ENCODE peak calls at places on chromosomes 4 and X, in eight cellular contexts. One of them, this sample, is unnamed.

GRCh38 chrX:145524931-145525330 is 277.6 kb downstream of the SPANXN1 start:
- DNase-seq in stomach: no peak
- DNase-seq in PC-3: no peak
- DNase-seq in fibroblast of mammary gland: no peak
- DNase-seq in lung: no peak
- DNase-seq in GM13976: no peak
- DNase-seq in activated B cell treated with CpG ODN at 0.5 μM for 24 hours: no peak
- DNase-seq in bronchial epithelial cell: no peak
- DNase-seq in this sample: no peak

GRCh38 chr4:56613101-56613862 is 67.8 kb downstream of the HOPX start:
- DNase-seq in stomach: no peak
- DNase-seq in bronchial epithelial cell: peak
- DNase-seq in PC-3: peak
- DNase-seq in GM13976: no peak
- DNase-seq in fibroblast of mammary gland: peak
- DNase-seq in activated B cell treated with CpG ODN at 0.5 μM for 24 hours: no peak
- DNase-seq in lung: no peak
- DNase-seq in this sample: no peak

GRCh38 chr4:3781193-3781886 is 15.2 kb downstream of the ADRA2C start:
- DNase-seq in fibroblast of mammary gland: peak
- DNase-seq in PC-3: no peak
- DNase-seq in activated B cell treated with CpG ODN at 0.5 μM for 24 hours: no peak
- DNase-seq in lung: no peak
- DNase-seq in GM13976: no peak
- DNase-seq in bronchial epithelial cell: no peak
- DNase-seq in stomach: no peak
- DNase-seq in this sample: no peak

GRCh38 chrX:147948531-147948930 is 32.6 kb upstream of the FMR1NB start:
- DNase-seq in activated B cell treated with CpG ODN at 0.5 μM for 24 hours: no peak
- DNase-seq in lung: no peak
- DNase-seq in stomach: no peak
- DNase-seq in fibroblast of mammary gland: no peak
- DNase-seq in bronchial epithelial cell: no peak
- DNase-seq in PC-3: no peak
- DNase-seq in GM13976: no peak
- DNase-seq in this sample: no peak

GRCh38 chr4:72690782-72691181 is 121.8 kb upstream of the ADAMTS3 start:
- DNase-seq in lung: no peak
- DNase-seq in bronchial epithelial cell: no peak
- DNase-seq in stomach: no peak
- DNase-seq in PC-3: no peak
- DNase-seq in activated B cell treated with CpG ODN at 0.5 μM for 24 hours: no peak
- DNase-seq in fibroblast of mammary gland: no peak
- DNase-seq in GM13976: no peak
- DNase-seq in this sample: no peak

GRCh38 chr4:20832821-20833220 is 132.6 kb downstream of the PACRGL start:
- DNase-seq in fibroblast of mammary gland: peak
- DNase-seq in stomach: no peak
- DNase-seq in lung: no peak
- DNase-seq in activated B cell treated with CpG ODN at 0.5 μM for 24 hours: no peak
- DNase-seq in bronchial epithelial cell: peak
- DNase-seq in GM13976: no peak
- DNase-seq in PC-3: no peak
- DNase-seq in this sample: no peak

GRCh38 chr4:94673961-94674360 is 83.8 kb upstream of the BMPR1B start:
- DNase-seq in bronchial epithelial cell: no peak
- DNase-seq in stomach: no peak
- DNase-seq in PC-3: no peak
- DNase-seq in fibroblast of mammary gland: no peak
- DNase-seq in GM13976: no peak
- DNase-seq in activated B cell treated with CpG ODN at 0.5 μM for 24 hours: no peak
- DNase-seq in lung: no peak
- DNase-seq in this sample: no peak

GRCh38 chr4:108619372-108620100 is 840 bp upstream of the RPL34 start:
- DNase-seq in bronchial epithelial cell: no peak
- DNase-seq in fibroblast of mammary gland: no peak
- DNase-seq in lung: no peak
- DNase-seq in GM13976: no peak
- DNase-seq in PC-3: no peak
- DNase-seq in stomach: no peak
- DNase-seq in activated B cell treated with CpG ODN at 0.5 μM for 24 hours: no peak
- DNase-seq in this sample: no peak

GRCh38 chr4:101649790-101650450 is 140.6 kb upstream of the BANK1 start:
- DNase-seq in stomach: no peak
- DNase-seq in lung: no peak
- DNase-seq in fibroblast of mammary gland: no peak
- DNase-seq in PC-3: no peak
- DNase-seq in activated B cell treated with CpG ODN at 0.5 μM for 24 hours: no peak
- DNase-seq in bronchial epithelial cell: peak
- DNase-seq in GM13976: no peak
- DNase-seq in this sample: no peak

GRCh38 chr4:128565565-128566186 is 243.8 kb upstream of the JADE1 start:
- DNase-seq in GM13976: peak
- DNase-seq in activated B cell treated with CpG ODN at 0.5 μM for 24 hours: no peak
- DNase-seq in stomach: peak
- DNase-seq in bronchial epithelial cell: peak
- DNase-seq in lung: peak
- DNase-seq in PC-3: peak
- DNase-seq in fibroblast of mammary gland: peak
- DNase-seq in this sample: no peak

GRCh38 chrX:46865281-46865680 is 28.4 kb downstream of the RP2 start:
- DNase-seq in activated B cell treated with CpG ODN at 0.5 μM for 24 hours: no peak
- DNase-seq in lung: no peak
- DNase-seq in bronchial epithelial cell: peak
- DNase-seq in PC-3: peak
- DNase-seq in fibroblast of mammary gland: peak
- DNase-seq in stomach: no peak
- DNase-seq in GM13976: no peak
- DNase-seq in this sample: no peak

GRCh38 chr4:48968814-48969213 is 17.3 kb upstream of the CWH43 start:
- DNase-seq in PC-3: peak
- DNase-seq in fibroblast of mammary gland: peak
- DNase-seq in GM13976: no peak
- DNase-seq in stomach: no peak
- DNase-seq in activated B cell treated with CpG ODN at 0.5 μM for 24 hours: no peak
- DNase-seq in lung: no peak
- DNase-seq in bronchial epithelial cell: peak
- DNase-seq in this sample: no peak

GRCh38 chrX:123807825-123808416 is 51.9 kb upstream of the XIAP start:
- DNase-seq in bronchial epithelial cell: no peak
- DNase-seq in lung: no peak
- DNase-seq in PC-3: no peak
- DNase-seq in stomach: no peak
- DNase-seq in activated B cell treated with CpG ODN at 0.5 μM for 24 hours: no peak
- DNase-seq in fibroblast of mammary gland: peak
- DNase-seq in GM13976: no peak
- DNase-seq in this sample: no peak

GRCh38 chr4:107243141-107243779 is 207.1 kb upstream of the DKK2 start:
- DNase-seq in GM13976: no peak
- DNase-seq in fibroblast of mammary gland: peak
- DNase-seq in PC-3: no peak
- DNase-seq in activated B cell treated with CpG ODN at 0.5 μM for 24 hours: no peak
- DNase-seq in bronchial epithelial cell: no peak
- DNase-seq in stomach: no peak
- DNase-seq in lung: no peak
- DNase-seq in this sample: no peak

GRCh38 chrX:154310991-154311541 is 15.5 kb downstream of the TKTL1 start:
- DNase-seq in activated B cell treated with CpG ODN at 0.5 μM for 24 hours: no peak
- DNase-seq in stomach: no peak
- DNase-seq in lung: no peak
- DNase-seq in PC-3: no peak
- DNase-seq in fibroblast of mammary gland: no peak
- DNase-seq in bronchial epithelial cell: no peak
- DNase-seq in GM13976: no peak
- DNase-seq in this sample: no peak

GRCh38 chr4:7546809-7547367 is 112.2 kb upstream of the PSAPL1 start:
- DNase-seq in fibroblast of mammary gland: peak
- DNase-seq in lung: no peak
- DNase-seq in GM13976: no peak
- DNase-seq in PC-3: peak
- DNase-seq in activated B cell treated with CpG ODN at 0.5 μM for 24 hours: no peak
- DNase-seq in bronchial epithelial cell: peak
- DNase-seq in stomach: no peak
- DNase-seq in this sample: no peak

GRCh38 chrX:104806346-104806745 is 240.3 kb downstream of the IL1RAPL2 start:
- DNase-seq in GM13976: no peak
- DNase-seq in lung: no peak
- DNase-seq in fibroblast of mammary gland: no peak
- DNase-seq in bronchial epithelial cell: no peak
- DNase-seq in stomach: no peak
- DNase-seq in PC-3: peak
- DNase-seq in activated B cell treated with CpG ODN at 0.5 μM for 24 hours: no peak
- DNase-seq in this sample: no peak

GRCh38 chrX:137823257-137823656 is 257.3 kb downstream of the ZIC3 start:
- DNase-seq in bronchial epithelial cell: no peak
- DNase-seq in GM13976: no peak
- DNase-seq in lung: no peak
- DNase-seq in PC-3: no peak
- DNase-seq in fibroblast of mammary gland: no peak
- DNase-seq in activated B cell treated with CpG ODN at 0.5 μM for 24 hours: no peak
- DNase-seq in stomach: no peak
- DNase-seq in this sample: no peak

GRCh38 chrX:1465261-1466231 is 12.8 kb upstream of the ASMTL start:
- DNase-seq in activated B cell treated with CpG ODN at 0.5 μM for 24 hours: peak
- DNase-seq in GM13976: no peak
- DNase-seq in lung: peak
- DNase-seq in stomach: peak
- DNase-seq in fibroblast of mammary gland: no peak
- DNase-seq in PC-3: no peak
- DNase-seq in bronchial epithelial cell: no peak
- DNase-seq in this sample: no peak

GRCh38 chr4:27861802-27862201 is 1001.2 kb downstream of the STIM2 start:
- DNase-seq in activated B cell treated with CpG ODN at 0.5 μM for 24 hours: no peak
- DNase-seq in fibroblast of mammary gland: peak
- DNase-seq in lung: no peak
- DNase-seq in stomach: no peak
- DNase-seq in GM13976: no peak
- DNase-seq in PC-3: peak
- DNase-seq in bronchial epithelial cell: peak
- DNase-seq in this sample: no peak

DNA sequence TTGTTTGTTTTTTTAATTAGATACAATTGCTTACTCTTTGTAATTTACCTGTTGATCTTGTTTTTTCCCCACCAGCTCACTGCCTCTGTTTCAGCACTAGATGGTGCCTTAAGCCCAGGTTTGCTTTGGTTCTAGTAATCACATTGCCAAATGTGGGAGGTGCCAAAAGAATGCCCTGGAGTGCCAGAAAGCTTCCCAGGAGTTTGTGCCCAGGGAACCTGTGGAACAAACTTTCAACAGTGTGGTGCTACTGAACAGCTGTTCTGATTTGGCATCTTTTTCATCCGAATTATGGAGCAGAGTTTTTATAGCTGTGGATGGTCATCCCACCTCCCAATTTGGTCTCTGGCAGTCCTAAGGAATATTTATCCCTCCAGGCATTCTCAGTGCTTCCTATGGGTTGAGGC is 1000.7 kb downstream of the STIM2 start:
- DNase-seq in stomach: peak
- DNase-seq in bronchial epithelial cell: peak
- DNase-seq in GM13976: no peak
- DNase-seq in fibroblast of mammary gland: peak
- DNase-seq in PC-3: peak
- DNase-seq in lung: no peak
- DNase-seq in activated B cell treated with CpG ODN at 0.5 μM for 24 hours: no peak
- DNase-seq in this sample: no peak
- TF ChIP-seq CTCF in stomach: peak
- TF ChIP-seq CTCF in bronchial epithelial cell: peak
- TF ChIP-seq CTCF in GM13976: no peak
- TF ChIP-seq CTCF in fibroblast of mammary gland: peak
- TF ChIP-seq CTCF in PC-3: peak
- TF ChIP-seq CTCF in lung: no peak
- TF ChIP-seq CTCF in activated B cell treated with CpG ODN at 0.5 μM for 24 hours: no peak
- TF ChIP-seq CTCF in this sample: peak

DNA sequence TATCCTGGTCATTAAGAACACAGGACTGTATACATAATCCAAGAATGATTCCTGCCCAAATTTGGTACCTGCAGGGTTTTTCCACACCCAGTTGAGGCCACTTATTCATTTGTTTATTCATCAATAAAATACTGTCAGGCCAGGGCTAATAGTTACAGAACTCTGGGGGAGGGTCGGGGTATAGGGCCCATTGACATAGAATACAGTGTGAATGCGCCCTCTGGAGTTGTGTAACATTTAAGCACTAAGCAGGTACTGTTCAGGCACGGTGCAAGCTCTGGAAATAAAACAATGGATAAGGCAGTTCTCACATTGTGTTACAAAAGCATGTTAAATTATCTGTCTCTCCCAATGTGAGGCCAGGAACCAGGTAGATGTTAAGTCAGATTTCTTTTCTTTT is 30.8 kb upstream of the LRBA start:
- DNase-seq in lung: no peak
- DNase-seq in stomach: no peak
- DNase-seq in activated B cell treated with CpG ODN at 0.5 μM for 24 hours: no peak
- DNase-seq in bronchial epithelial cell: no peak
- DNase-seq in fibroblast of mammary gland: no peak
- DNase-seq in GM13976: peak
- DNase-seq in PC-3: peak
- DNase-seq in this sample: no peak
- TF ChIP-seq CTCF in lung: no peak
- TF ChIP-seq CTCF in stomach: no peak
- TF ChIP-seq CTCF in activated B cell treated with CpG ODN at 0.5 μM for 24 hours: no peak
- TF ChIP-seq CTCF in bronchial epithelial cell: peak
- TF ChIP-seq CTCF in fibroblast of mammary gland: no peak
- TF ChIP-seq CTCF in GM13976: no peak
- TF ChIP-seq CTCF in PC-3: peak
- TF ChIP-seq CTCF in this sample: peak

DNA sequence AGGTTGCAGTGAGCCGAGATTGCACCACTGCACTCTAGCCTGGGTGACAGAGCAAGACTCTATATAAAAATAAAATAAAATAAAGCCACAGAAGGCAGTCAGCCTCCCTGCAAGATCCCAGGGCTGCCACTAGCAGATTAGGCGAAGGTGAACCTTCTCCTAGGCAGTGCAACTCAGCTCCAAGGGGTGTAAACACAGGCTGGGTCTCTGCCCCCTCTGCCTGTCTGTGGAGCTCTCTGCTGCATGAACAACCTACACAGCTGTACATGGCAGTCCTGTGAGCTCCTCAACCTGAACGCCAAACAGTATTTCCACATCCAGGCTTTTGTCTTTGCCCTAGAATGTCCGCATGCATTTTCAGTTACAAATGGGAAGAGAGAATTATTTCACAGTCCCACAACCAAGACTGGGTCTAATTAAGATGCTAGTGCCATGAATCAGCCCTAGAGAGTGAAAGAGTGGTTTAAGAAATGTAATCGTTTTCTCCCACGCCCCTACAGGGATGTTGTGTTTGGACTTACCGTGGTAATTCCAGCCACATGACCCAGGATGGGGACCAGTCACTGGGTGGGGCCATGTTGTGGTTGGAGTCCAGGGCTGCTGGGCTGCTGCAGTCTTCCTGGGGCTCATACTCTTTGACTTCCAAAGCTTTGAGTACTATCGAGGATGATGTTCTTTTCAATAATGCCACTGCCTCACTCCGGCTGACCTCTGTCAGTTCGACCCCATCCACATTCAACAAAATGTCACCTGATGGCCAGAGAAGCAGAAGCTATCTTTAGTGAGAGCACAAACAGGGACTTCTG is 99.0 kb downstream of the FIP1L1 start:
- DNase-seq in bronchial epithelial cell: peak
- DNase-seq in GM13976: no peak
- DNase-seq in lung: no peak
- DNase-seq in activated B cell treated with CpG ODN at 0.5 μM for 24 hours: no peak
- DNase-seq in stomach: no peak
- DNase-seq in fibroblast of mammary gland: peak
- DNase-seq in PC-3: peak
- DNase-seq in this sample: no peak
- TF ChIP-seq CTCF in bronchial epithelial cell: no peak
- TF ChIP-seq CTCF in GM13976: no peak
- TF ChIP-seq CTCF in lung: no peak
- TF ChIP-seq CTCF in activated B cell treated with CpG ODN at 0.5 μM for 24 hours: no peak
- TF ChIP-seq CTCF in stomach: no peak
- TF ChIP-seq CTCF in fibroblast of mammary gland: no peak
- TF ChIP-seq CTCF in PC-3: no peak
- TF ChIP-seq CTCF in this sample: no peak

GRCh38 chr4:32417113-32417704 is 1697.0 kb downstream of the PCDH7 start:
- DNase-seq in lung: no peak
- DNase-seq in bronchial epithelial cell: no peak
- DNase-seq in activated B cell treated with CpG ODN at 0.5 μM for 24 hours: no peak
- DNase-seq in PC-3: peak
- DNase-seq in stomach: no peak
- DNase-seq in GM13976: no peak
- DNase-seq in fibroblast of mammary gland: no peak
- DNase-seq in this sample: no peak
- TF ChIP-seq CTCF in lung: no peak
- TF ChIP-seq CTCF in bronchial epithelial cell: peak
- TF ChIP-seq CTCF in activated B cell treated with CpG ODN at 0.5 μM for 24 hours: no peak
- TF ChIP-seq CTCF in PC-3: peak
- TF ChIP-seq CTCF in stomach: no peak
- TF ChIP-seq CTCF in GM13976: no peak
- TF ChIP-seq CTCF in fibroblast of mammary gland: peak
- TF ChIP-seq CTCF in this sample: no peak